ENCODE peak calls at places on chromosomes 11 and 22, in eight cellular contexts. W is lower leg skin, V is fibroblast of lung, K is GM23338, F is tibial artery, B is tibial nerve, J is stomach, M is BJ. I is an unnamed sample.

GRCh38 chr11:95698939-95699562 is 90.5 kb downstream of the FAM76B start:
- DNase-seq in W (no peak), V (no peak), K (no peak), F (peak; percentile 45), B (no peak), J (no peak), M (no peak), I (no peak)

GRCh38 chr11:18312012-18312411 is 9.9 kb downstream of the HPS5 start:
- DNase-seq in W (no peak), V (no peak), K (no peak), F (no peak), B (no peak), J (no peak), M (no peak), I (no peak)

GRCh38 chr11:11208994-11209393 is 144.1 kb downstream of the CSNK2A3 start:
- DNase-seq in W (no peak), V (no peak), K (no peak), F (no peak), B (no peak), J (no peak), M (no peak), I (no peak)

GRCh38 chr11:65224939-65225283 is 36.9 kb upstream of the POLA2 start:
- DNase-seq in W (no peak), V (peak; percentile 68), K (peak; percentile 50), F (peak; percentile 68), B (peak; percentile 50), J (peak; percentile 56), M (peak; percentile 23), I (no peak)

GRCh38 chr11:65501530-65502273 is 2.9 kb downstream of the MALAT1 start:
- DNase-seq in W (no peak), V (peak; percentile 61), K (no peak), F (peak; percentile 18), B (no peak), J (no peak), M (no peak), I (no peak)

GRCh38 chr22:40721266-40721665 is 42.0 kb downstream of the MCHR1 start:
- DNase-seq in W (no peak), V (peak; percentile 65), K (peak; percentile 45), F (no peak), B (no peak), J (no peak), M (no peak), I (no peak)

GRCh38 chr11:76669901-76670474 is 559 bp downstream of the LRRC32 start:
- DNase-seq in W (peak; percentile 48), V (peak; percentile 71), K (peak; percentile 36), F (peak; percentile 76), B (no peak), J (no peak), M (peak; percentile 20), I (no peak)

GRCh38 chr11:134863294-134863693 is 451.3 kb upstream of the B3GAT1 start:
- DNase-seq in W (no peak), V (no peak), K (peak; percentile 21), F (no peak), B (no peak), J (no peak), M (no peak), I (no peak)

GRCh38 chr11:94602430-94603372 is 35.5 kb downstream of the PIWIL4 start:
- DNase-seq in W (peak; percentile 26), V (peak; percentile 88), K (peak; percentile 71), F (peak; percentile 59), B (peak; percentile 55), J (peak; percentile 67), M (no peak), I (no peak)

GRCh38 chr11:6531267-6531752 is 34.2 kb downstream of the DNHD1 start:
- DNase-seq in W (no peak), V (peak; percentile 59), K (peak; percentile 68), F (no peak), B (peak; percentile 50), J (no peak), M (no peak), I (no peak)

GRCh38 chr11:2777871-2778629 is 78.3 kb upstream of the KCNQ1OT1 start:
- DNase-seq in W (peak; percentile 12), V (no peak), K (no peak), F (no peak), B (no peak), J (peak; percentile 32), M (no peak), I (no peak)

GRCh38 chr11:9953994-9954626 is 290.2 kb downstream of the SWAP70 start:
- DNase-seq in W (no peak), V (peak; percentile 44), K (no peak), F (no peak), B (no peak), J (no peak), M (no peak), I (no peak)

GRCh38 chr22:22166941-22167713 is 77.5 kb upstream of the VPREB1 start:
- DNase-seq in W (no peak), V (no peak), K (no peak), F (no peak), B (no peak), J (no peak), M (no peak), I (no peak)

GRCh38 chr11:66100272-66101037 is 30.4 kb downstream of the PACS1 start:
- DNase-seq in W (peak; percentile 77), V (no peak), K (peak; percentile 10), F (peak; percentile 65), B (peak; percentile 41), J (peak; percentile 82), M (no peak), I (no peak)

GRCh38 chr11:4448995-4449394 is at the start of gene OR52K2:
- DNase-seq in W (no peak), V (no peak), K (no peak), F (no peak), B (no peak), J (no peak), M (no peak), I (no peak)

GRCh38 chr22:47783433-47784366 is 1021.2 kb downstream of the TBC1D22A start:
- DNase-seq in W (no peak), V (no peak), K (no peak), F (no peak), B (no peak), J (no peak), M (no peak), I (no peak)

GRCh38 chr11:104917259-104918112 is 19.2 kb upstream of the CASP12 start:
- DNase-seq in W (no peak), V (no peak), K (no peak), F (no peak), B (no peak), J (no peak), M (no peak), I (no peak)

DNA sequence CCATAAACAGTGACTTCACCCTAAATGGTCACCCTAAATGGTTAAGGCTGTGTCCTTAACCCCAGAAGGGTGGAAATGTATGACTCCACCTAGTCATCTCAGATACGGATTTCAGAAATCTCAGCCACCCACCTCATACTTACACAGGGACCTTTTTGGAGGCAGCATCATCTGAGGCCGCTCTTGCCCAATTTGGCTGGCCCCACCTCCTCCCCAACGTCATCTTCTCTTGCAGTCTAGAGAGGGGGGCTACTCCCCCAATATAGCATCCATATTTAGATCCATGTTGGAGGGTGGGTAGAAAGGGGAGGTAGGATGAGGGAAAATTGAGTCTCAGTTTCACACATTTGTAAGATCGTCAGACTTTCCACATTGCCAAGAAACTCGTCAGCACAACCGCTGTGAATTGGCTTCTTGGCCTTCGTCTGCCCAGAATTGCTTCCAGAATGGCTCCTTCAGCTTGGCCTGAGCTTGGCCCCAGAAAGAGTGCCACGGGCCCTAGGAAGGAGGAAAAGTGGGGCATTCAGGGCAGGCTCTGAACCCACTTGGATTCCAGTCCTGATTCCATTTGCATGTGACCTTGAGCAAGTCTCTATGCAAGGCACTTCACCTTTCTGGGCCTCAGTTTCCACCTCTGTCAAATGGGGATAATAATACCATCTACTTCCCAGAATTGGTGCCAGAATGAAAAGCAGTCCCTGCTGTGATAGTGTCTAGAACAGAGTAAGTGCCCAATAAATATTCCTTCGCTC is 31.5 kb upstream of the SLC35C1 start:
- DNase-seq in W (no peak), V (no peak), K (no peak), F (no peak), B (no peak), J (peak; percentile 22), M (no peak), I (no peak)
- TF ChIP-seq CTCF in W (no peak), V (no peak), K (no peak), F (no peak), B (no peak), J (no peak), M (no peak), I (no peak)

DNA sequence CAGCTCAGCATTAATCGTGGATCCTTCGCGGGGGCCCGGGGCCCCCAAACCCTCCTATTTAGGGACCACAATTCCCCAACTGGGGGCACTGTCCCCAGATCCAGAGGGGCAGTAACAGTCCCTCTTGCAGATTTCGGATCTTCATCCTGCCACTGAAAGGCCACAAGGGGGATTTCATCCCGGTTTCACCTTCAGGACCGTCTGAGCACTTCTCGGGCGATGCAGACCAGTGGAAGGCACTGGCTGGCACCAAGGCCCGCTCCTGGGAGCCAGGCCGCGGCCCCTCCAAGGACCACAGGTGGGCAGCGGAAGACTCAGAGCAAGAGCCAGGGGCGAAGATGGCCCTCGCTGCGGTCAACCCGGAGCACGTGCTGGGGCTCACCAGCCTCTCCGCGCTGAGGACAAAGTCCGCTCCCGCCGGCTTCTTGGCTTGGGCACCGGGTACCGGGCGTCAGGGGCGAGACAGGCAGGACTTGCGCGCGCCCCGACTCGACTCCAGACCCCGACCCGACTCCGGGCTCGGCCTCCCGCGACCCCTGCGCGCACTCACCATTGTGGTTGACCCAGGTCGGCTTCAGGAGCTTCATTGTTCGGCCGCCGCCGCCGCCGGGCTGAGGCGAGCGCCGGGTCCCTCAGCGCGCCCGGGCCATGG is 517 bp downstream of the HIRA start:
- DNase-seq in W (no peak), V (peak; percentile 36), K (peak; percentile 66), F (no peak), B (no peak), J (peak; percentile 65), M (no peak), I (no peak)
- TF ChIP-seq CTCF in W (no peak), V (peak; percentile 9), K (peak; percentile 48), F (no peak), B (no peak), J (no peak), M (peak; percentile 25), I (no peak)

GRCh38 chr11:30914143-30914762 is 328.1 kb upstream of the MPPED2 start:
- DNase-seq in W (peak; percentile 21), V (peak; percentile 65), K (peak; percentile 87), F (peak; percentile 42), B (peak; percentile 40), J (peak; percentile 52), M (no peak), I (no peak)
- TF ChIP-seq CTCF in W (no peak), V (peak; percentile 49), K (peak; percentile 84), F (peak; percentile 47), B (peak; percentile 62), J (peak; percentile 19), M (peak; percentile 61), I (peak; percentile 57)

DNA sequence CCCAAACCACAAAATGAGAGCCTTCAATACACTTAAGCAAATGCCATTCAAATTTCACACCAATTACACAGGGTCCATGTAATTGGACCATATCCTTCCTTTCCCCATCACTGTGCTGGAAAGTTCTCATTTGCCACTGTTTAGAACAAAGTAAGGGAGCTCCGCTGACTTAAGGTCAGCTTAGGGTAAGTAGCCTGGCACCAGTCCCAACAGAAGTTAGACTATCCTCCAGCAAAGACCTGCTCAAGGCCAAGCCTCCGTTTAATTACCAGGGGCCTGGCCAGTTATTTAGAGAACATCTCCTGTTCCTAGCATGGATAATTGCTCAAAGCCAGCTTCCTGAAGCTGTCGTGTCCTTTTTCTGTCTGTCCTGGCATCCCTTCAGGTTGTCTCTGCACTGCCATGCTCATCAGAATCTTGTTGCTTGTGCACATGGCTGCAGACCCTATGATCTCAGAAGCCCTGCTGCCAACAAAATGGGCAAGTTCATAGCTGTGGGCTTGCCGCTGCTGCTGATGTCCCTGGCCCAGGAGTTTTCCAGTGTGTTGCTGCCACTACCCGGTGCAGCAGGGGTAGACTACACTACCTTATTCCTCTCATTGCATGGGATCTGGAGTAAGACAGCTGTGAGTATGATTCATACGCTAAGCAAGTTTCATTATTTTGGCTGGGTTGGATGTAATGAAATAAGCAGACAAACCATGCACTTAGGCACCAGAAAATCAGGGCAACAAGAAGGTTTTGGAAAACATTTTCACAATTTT is 8.0 kb downstream of the OR8A1 start:
- DNase-seq in W (no peak), V (no peak), K (no peak), F (no peak), B (no peak), J (no peak), M (no peak), I (no peak)
- TF ChIP-seq CTCF in W (no peak), V (no peak), K (no peak), F (no peak), B (no peak), J (no peak), M (no peak), I (no peak)

I was measured in D721Med.